ENCODE peak calls at places on chromosomes 2 and 18, in ten cellular contexts. W is nucleus accumbens; L is foreskin keratinocyte; A is GOT3; D is activated CD4-positive, alpha-beta T cell treated with anti-CD3 and anti-CD28 coated beads, Interleukin-2, amount 10 ng/mL, durations not matched to agents 7 days and 5 days; H is T-cell; E is activated T-cell treated with anti-CD3 and anti-CD28 coated beads for 1 hour; P is foreskin melanocyte; T is stimulated activated naive CD4-positive, alpha-beta T cell; B is cardiac muscle cell. U is an unnamed sample.

GRCh38 chr2:67130526-67131309 is 266.4 kb upstream of the ETAA1 start:
- DNase-seq in W (no peak), L (no peak), A (no peak), D (no peak), H (no peak), E (no peak), P (peak; percentile 79), T (no peak), B (peak; percentile 43), U (peak; percentile 15)

GRCh38 chr2:241548451-241548835 is 10.1 kb upstream of the BOK start:
- DNase-seq in W (no peak), L (no peak), A (no peak), D (no peak), H (no peak), E (no peak), P (no peak), T (no peak), B (no peak), U (no peak)

GRCh38 chr2:128787616-128788015 is 468.9 kb upstream of the HS6ST1 start:
- DNase-seq in W (no peak), L (no peak), A (no peak), D (no peak), H (no peak), E (no peak), P (no peak), T (no peak), B (no peak), U (no peak)

GRCh38 chr18:74310411-74310810 is 5.2 kb upstream of the C18orf63 start:
- DNase-seq in W (no peak), L (peak; percentile 68), A (no peak), D (peak; percentile 44), H (no peak), E (no peak), P (peak; percentile 32), T (no peak), B (peak; percentile 56), U (peak; percentile 63)

GRCh38 chr18:12256946-12257345 is 2.8 kb downstream of the CIDEA start:
- DNase-seq in W (no peak), L (no peak), A (no peak), D (no peak), H (no peak), E (no peak), P (no peak), T (no peak), B (peak; percentile 29), U (peak; percentile 13)

GRCh38 chr2:72181616-72182015 is 34.0 kb upstream of the CYP26B1 start:
- DNase-seq in W (no peak), L (no peak), A (no peak), D (no peak), H (no peak), E (no peak), P (no peak), T (no peak), B (no peak), U (no peak)

GRCh38 chr2:42804338-42804737 is 12.0 kb upstream of the HAAO start:
- DNase-seq in W (no peak), L (no peak), A (no peak), D (no peak), H (no peak), E (no peak), P (no peak), T (no peak), B (peak; percentile 40), U (no peak)

GRCh38 chr18:62018034-62018760 is 125.4 kb upstream of the RNF152 start:
- DNase-seq in W (no peak), L (no peak), A (no peak), D (no peak), H (no peak), E (no peak), P (no peak), T (no peak), B (peak; percentile 97), U (peak; percentile 98)

GRCh38 chr2:13638181-13638580 is 921.4 kb downstream of the TRIB2 start:
- DNase-seq in W (no peak), L (peak; percentile 95), A (no peak), D (no peak), H (no peak), E (no peak), P (no peak), T (no peak), B (no peak), U (peak; percentile 41)

GRCh38 chr2:62765619-62766376 is 60.3 kb downstream of the EHBP1 start:
- DNase-seq in W (no peak), L (no peak), A (no peak), D (no peak), H (no peak), E (no peak), P (no peak), T (no peak), B (peak; percentile 25), U (no peak)

GRCh38 chr2:25835906-25836305 is 42.4 kb downstream of the ASXL2 start:
- DNase-seq in W (no peak), L (no peak), A (no peak), D (no peak), H (no peak), E (no peak), P (no peak), T (no peak), B (no peak), U (no peak)

GRCh38 chr18:48152549-48152948 is 222.1 kb upstream of the SMAD2 start:
- DNase-seq in W (no peak), L (peak; percentile 58), A (no peak), D (no peak), H (no peak), E (no peak), P (no peak), T (no peak), B (peak; percentile 66), U (peak; percentile 78)

GRCh38 chr2:105375001-105375561 is 23.8 kb downstream of the FHL2 start:
- DNase-seq in W (no peak), L (no peak), A (no peak), D (no peak), H (no peak), E (no peak), P (no peak), T (no peak), B (peak; percentile 89), U (no peak)

GRCh38 chr2:48347712-48348111 is 182.2 kb upstream of the STON1 start:
- DNase-seq in W (no peak), L (no peak), A (no peak), D (no peak), H (no peak), E (no peak), P (no peak), T (peak; percentile 5), B (peak; percentile 26), U (peak; percentile 34)

GRCh38 chr18:26442139-26442538 is 106.2 kb downstream of the KCTD1 start:
- DNase-seq in W (no peak), L (no peak), A (no peak), D (no peak), H (no peak), E (no peak), P (no peak), T (no peak), B (peak; percentile 36), U (peak; percentile 9)

GRCh38 chr18:45687617-45688016 is 36.4 kb upstream of the SLC14A1 start:
- DNase-seq in W (no peak), L (no peak), A (no peak), D (peak; percentile 39), H (peak; percentile 46), E (no peak), P (no peak), T (peak; percentile 63), B (no peak), U (no peak)

GRCh38 chr2:142075826-142076225 is 55.0 kb downstream of the LRP1B start:
- DNase-seq in W (no peak), L (no peak), A (no peak), D (no peak), H (no peak), E (no peak), P (no peak), T (no peak), B (no peak), U (no peak)

U was measured in RPMI7951.